ENCODE peak calls at places on chromosomes 7 and 10, in four cellular contexts. N is activated gamma-delta T cell treated with anti-CD3 and anti-CD28 coated beads, Interleukin-2, amount 50 U/mL, for 16 hours; P is Kasumi-1; Z is hypothalamus. V is an unnamed sample.

GRCh38 chr7:35430547-35431153 is 176.8 kb upstream of the TBX20 start:
- DNase-seq in N (no peak), P (peak), Z (no peak), V (no peak)

GRCh38 chr10:63409465-63410027 is 56.2 kb downstream of the JMJD1C start:
- DNase-seq in N (no peak), P (peak), Z (no peak), V (no peak)

GRCh38 chr7:17946591-17946990 is 6.3 kb upstream of the SNX13 start:
- DNase-seq in N (no peak), P (no peak), Z (no peak), V (no peak)

GRCh38 chr7:112101083-112101846 is 104.9 kb downstream of the DOCK4 start:
- DNase-seq in N (no peak), P (no peak), Z (no peak), V (no peak)

GRCh38 chr10:43202224-43202656 is 64.0 kb downstream of the CSGALNACT2 start:
- DNase-seq in N (no peak), P (peak), Z (no peak), V (no peak)

GRCh38 chr10:94138391-94138790 is 144.7 kb downstream of the PLCE1 start:
- DNase-seq in N (no peak), P (no peak), Z (no peak), V (no peak)

GRCh38 chr10:61897671-61898434 is 3.6 kb upstream of the ARID5B start:
- DNase-seq in N (no peak), P (peak), Z (no peak), V (no peak)

GRCh38 chr7:121397346-121397745 is 1.2 kb upstream of the FAM3C start:
- DNase-seq in N (no peak), P (no peak), Z (no peak), V (no peak)

GRCh38 chr10:98041352-98042043 is 11.1 kb upstream of the CRTAC1 start:
- DNase-seq in N (peak), P (peak), Z (peak), V (peak)

V was measured in NK-92 treated with Interleukin-12 subunit alpha and Interleukin-12 subunit beta, amount 100 ng/mL, for 24 hours.